ENCODE peak calls at places on chromosome 22, in four cellular contexts. M is aorta, N is body of pancreas, H is cardiac fibroblast. L is an unnamed sample.

GRCh38 chr22:49845666-49846459 is 7.8 kb upstream of the ZBED4 start:
- DNase-seq in M (no peak), N (no peak), H (no peak), L (no peak)

GRCh38 chr22:35230839-35231584 is 26.3 kb upstream of the HMGXB4 start:
- DNase-seq in M (no peak), N (no peak), H (no peak), L (no peak)

GRCh38 chr22:42726811-42727210 is 6.1 kb upstream of the A4GALT start:
- DNase-seq in M (no peak), N (no peak), H (no peak), L (no peak)

GRCh38 chr22:50473855-50474671 is 772 bp downstream of the SBF1 start:
- DNase-seq in M (no peak), N (peak), H (peak), L (peak)

GRCh38 chr22:27252282-27253049 is 549.1 kb downstream of the MN1 start:
- DNase-seq in M (no peak), N (peak), H (peak), L (peak)

GRCh38 chr22:17980638-17981051 is 43.7 kb downstream of the MICAL3 start:
- DNase-seq in M (no peak), N (no peak), H (peak), L (no peak)

GRCh38 chr22:24975813-24976341 is 23.4 kb downstream of the KIAA1671 start:
- DNase-seq in M (peak), N (no peak), H (peak), L (no peak)

GRCh38 chr22:38313384-38313955 is 3.8 kb downstream of the CSNK1E start:
- DNase-seq in M (peak), N (no peak), H (peak), L (peak)

GRCh38 chr22:20401376-20402020 is 7.5 kb downstream of the ZNF74 start:
- DNase-seq in M (no peak), N (no peak), H (no peak), L (no peak)

GRCh38 chr22:28048529-28048928 is 129.5 kb upstream of the PITPNB start:
- DNase-seq in M (no peak), N (no peak), H (no peak), L (no peak)

GRCh38 chr22:26949193-26949592 is 291.8 kb downstream of the MIAT start:
- DNase-seq in M (no peak), N (no peak), H (peak), L (no peak)

GRCh38 chr22:23786752-23787599 is at the start of gene SMARCB1:
- DNase-seq in M (peak), N (peak), H (peak), L (peak)

GRCh38 chr22:23784215-23784732 is 2.5 kb upstream of the SMARCB1 start:
- DNase-seq in M (no peak), N (peak), H (no peak), L (no peak)

GRCh38 chr22:23787910-23788309 is 1.1 kb downstream of the SMARCB1 start:
- DNase-seq in M (no peak), N (no peak), H (no peak), L (no peak)

GRCh38 chr22:23787600-23787896 is 782 bp downstream of the SMARCB1 start:
- DNase-seq in M (no peak), N (no peak), H (no peak), L (no peak)

DNA sequence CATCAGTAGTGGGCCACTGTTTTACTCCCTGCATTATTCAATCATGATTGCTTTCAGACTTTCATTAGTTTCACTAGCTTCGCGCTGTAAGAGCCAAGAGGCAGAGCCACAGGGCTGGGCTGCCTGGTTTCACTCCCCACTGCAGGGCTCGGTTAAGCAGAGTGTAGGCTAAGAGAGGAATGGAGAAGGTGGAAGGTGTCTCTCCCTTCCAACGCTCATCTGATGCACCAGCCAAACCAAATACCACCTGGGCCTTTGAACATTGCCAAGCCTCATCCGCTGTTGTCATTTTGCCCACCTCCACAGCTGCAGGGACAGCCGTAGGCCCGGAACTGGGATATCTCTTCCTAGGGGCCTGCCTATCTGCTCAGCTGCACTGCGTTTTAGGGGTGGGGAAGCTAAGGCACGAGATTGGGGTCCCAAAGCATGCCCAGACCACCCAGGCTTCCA is 480 bp upstream of the SMARCB1 start:
- DNase-seq in M (no peak), N (no peak), H (no peak), L (no peak)
- H3K4me3 ChIP-seq in M (no peak), N (no peak), H (peak), L (peak)

GRCh38 chr22:29603358-29604191 is at the start of gene NF2:
- DNase-seq in M (peak), N (peak), H (peak), L (peak)

GRCh38 chr22:29609139-29609538 is 5.7 kb downstream of the NF2 start:
- DNase-seq in M (no peak), N (no peak), H (no peak), L (no peak)

GRCh38 chr22:29607426-29607825 is 4.0 kb downstream of the NF2 start:
- DNase-seq in M (no peak), N (no peak), H (peak), L (no peak)

GRCh38 chr22:29605236-29605850 is 1.9 kb downstream of the NF2 start:
- DNase-seq in M (no peak), N (no peak), H (no peak), L (no peak)

GRCh38 chr22:29606320-29606719 is 2.9 kb downstream of the NF2 start:
- DNase-seq in M (no peak), N (no peak), H (no peak), L (no peak)
- H3K4me3 ChIP-seq in M (no peak), N (no peak), H (no peak), L (no peak)

GRCh38 chr22:40462195-40462988 is 92.0 kb downstream of the SGSM3 start:
- DNase-seq in M (no peak), N (no peak), H (no peak), L (no peak)
- H3K4me3 ChIP-seq in M (no peak), N (no peak), H (no peak), L (no peak)

DNA sequence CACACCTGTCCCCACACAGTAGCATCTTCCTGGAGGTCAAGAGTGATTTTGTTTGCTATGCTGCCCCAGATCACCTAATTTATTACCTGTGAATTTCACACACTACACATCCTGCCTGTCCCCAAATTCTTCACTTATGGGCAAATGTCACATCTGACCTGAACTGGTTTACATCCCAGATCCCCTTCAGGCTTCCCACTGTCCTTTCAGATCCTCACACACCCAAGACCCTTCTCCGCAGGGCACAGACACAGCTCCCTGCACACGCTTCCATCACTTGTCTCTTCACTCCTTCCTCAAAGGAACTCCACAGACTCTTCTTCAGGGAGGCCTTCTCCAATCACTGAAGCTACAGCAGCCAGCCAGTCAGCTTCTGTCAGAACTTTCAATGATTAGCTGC is 118.7 kb upstream of the IGLL5 start:
- DNase-seq in M (no peak), N (no peak), H (no peak), L (no peak)
- H3K4me3 ChIP-seq in M (no peak), N (no peak), H (no peak), L (no peak)

DNA sequence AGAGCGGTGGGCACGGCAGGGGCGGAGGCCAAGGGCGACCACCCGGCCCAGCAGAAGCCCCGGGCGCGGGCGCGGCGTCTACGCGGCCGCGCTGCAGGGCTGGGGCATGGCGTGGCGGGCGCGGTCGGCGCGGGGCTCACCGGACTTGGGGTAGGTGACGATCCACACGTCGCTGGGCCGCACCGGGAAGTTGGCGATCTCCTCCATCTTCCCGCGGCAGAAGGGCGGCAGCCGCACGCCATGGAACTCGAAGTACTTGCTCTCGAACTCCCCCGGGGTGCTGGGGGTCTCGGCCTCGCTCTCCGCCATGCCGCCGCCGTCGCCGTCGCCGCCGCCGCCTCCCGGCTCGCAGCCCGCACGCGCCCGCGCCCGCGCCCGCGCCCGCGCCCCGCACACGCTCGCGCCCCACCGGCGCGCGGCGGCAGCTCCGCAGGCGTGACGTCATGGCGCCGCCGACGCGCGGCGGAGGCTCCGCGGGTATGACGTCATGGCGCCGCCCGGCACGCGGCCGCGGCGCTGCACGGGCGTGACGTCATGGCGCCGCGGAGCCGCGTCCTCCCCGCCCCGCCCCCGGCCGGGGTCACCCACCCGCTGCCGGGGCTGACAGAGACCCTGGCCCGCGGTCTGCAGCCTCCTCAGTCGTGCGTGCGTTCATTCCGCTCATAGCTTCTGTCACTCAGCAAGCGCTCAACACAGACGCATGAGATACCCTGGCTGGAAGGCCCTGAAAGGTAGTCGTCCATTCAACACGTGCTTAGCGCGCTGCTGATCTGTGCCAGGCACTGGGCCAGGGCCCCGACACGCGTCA is at the start of gene SULT4A1:
- DNase-seq in M (no peak), N (peak), H (peak), L (no peak)
- H3K4me3 ChIP-seq in M (no peak), N (no peak), H (peak), L (peak)

GRCh38 chr22:39990688-39991087 is 4.1 kb upstream of the FAM83F start:
- DNase-seq in M (no peak), N (no peak), H (no peak), L (no peak)

GRCh38 chr22:39991164-39991860 is 3.4 kb upstream of the FAM83F start:
- DNase-seq in M (no peak), N (peak), H (no peak), L (no peak)

GRCh38 chr22:39988386-39989114 is 6.2 kb upstream of the FAM83F start:
- DNase-seq in M (no peak), N (no peak), H (no peak), L (no peak)

GRCh38 chr22:39992088-39992826 is 2.5 kb upstream of the FAM83F start:
- DNase-seq in M (no peak), N (no peak), H (no peak), L (no peak)

GRCh38 chr22:39989633-39990032 is 5.1 kb upstream of the FAM83F start:
- DNase-seq in M (no peak), N (no peak), H (no peak), L (no peak)
- H3K4me3 ChIP-seq in M (no peak), N (no peak), H (no peak), L (no peak)

DNA sequence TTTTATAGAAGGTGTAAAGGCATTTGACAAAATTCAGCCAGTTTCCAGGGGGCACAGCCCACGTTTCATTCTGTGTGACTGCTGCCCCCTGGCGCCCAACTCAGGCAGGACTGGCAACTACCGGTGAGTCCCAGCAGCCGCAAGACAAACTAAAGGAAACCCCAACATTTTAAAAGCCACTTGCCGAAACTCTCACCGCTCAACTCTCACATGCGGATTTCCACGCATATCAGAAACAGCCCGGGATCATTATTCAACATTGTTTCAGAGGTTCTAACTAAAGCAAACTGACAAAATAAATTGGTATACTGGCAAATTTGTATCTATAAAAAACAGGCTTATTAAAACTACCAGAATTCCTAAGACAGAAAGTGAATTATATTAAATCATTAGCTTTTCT is 48.2 kb downstream of the MORC2 start:
- DNase-seq in M (peak), N (peak), H (peak), L (peak)
- H3K4me3 ChIP-seq in M (no peak), N (no peak), H (no peak), L (no peak)